ENCODE peak calls at places on chromosome 15, in four cellular contexts. V is left colon, U is GM13977, W is AG04450. P is an unnamed sample.

GRCh38 chr15:87816811-87817210 is 439.7 kb downstream of the NTRK3 start:
- DNase-seq in V (no peak), U (no peak), W (peak), P (no peak)

GRCh38 chr15:48389701-48390143 is 58.5 kb downstream of the DUT start:
- DNase-seq in V (no peak), U (no peak), W (no peak), P (no peak)

GRCh38 chr15:101167791-101168462 is 83.9 kb downstream of the CHSY1 start:
- DNase-seq in V (peak), U (peak), W (peak), P (peak)

GRCh38 chr15:26722621-26723160 is 50.2 kb downstream of the GABRB3 start:
- DNase-seq in V (no peak), U (no peak), W (no peak), P (no peak)

GRCh38 chr15:43493687-43494472 is 924 bp upstream of the TP53BP1 start:
- DNase-seq in V (no peak), U (no peak), W (no peak), P (no peak)

GRCh38 chr15:62436235-62436634 is 271.1 kb upstream of the C2CD4B start:
- DNase-seq in V (no peak), U (no peak), W (no peak), P (no peak)

GRCh38 chr15:93882133-93882532 is 349.2 kb upstream of the MCTP2 start:
- DNase-seq in V (no peak), U (no peak), W (no peak), P (no peak)

GRCh38 chr15:78392430-78392829 is 45.6 kb upstream of the IREB2 start:
- DNase-seq in V (peak), U (no peak), W (no peak), P (no peak)